ENCODE peak calls at places on chromosomes 3 and 15, in five cellular contexts. One of them, this sample, is unnamed.

GRCh38 chr15:26179906-26180305 is 316.8 kb upstream of the ATP10A start:
- DNase-seq in neural progenitor cell: peak
- DNase-seq in GM23338: peak
- DNase-seq in hepatocyte: peak
- DNase-seq in HCT116: no peak
- DNase-seq in this sample: peak

GRCh38 chr3:159770998-159771397 is 217.6 kb upstream of the IL12A start:
- DNase-seq in neural progenitor cell: no peak
- DNase-seq in hepatocyte: no peak
- DNase-seq in GM23338: no peak
- DNase-seq in HCT116: no peak
- DNase-seq in this sample: peak

GRCh38 chr3:142886938-142887337 is 1.9 kb downstream of the PCOLCE2 start:
- DNase-seq in HCT116: no peak
- DNase-seq in GM23338: no peak
- DNase-seq in hepatocyte: peak
- DNase-seq in neural progenitor cell: no peak
- DNase-seq in this sample: peak

GRCh38 chr15:48176957-48177356 is 1.1 kb downstream of the MYEF2 start:
- DNase-seq in neural progenitor cell: no peak
- DNase-seq in HCT116: no peak
- DNase-seq in GM23338: no peak
- DNase-seq in hepatocyte: no peak
- DNase-seq in this sample: no peak

GRCh38 chr3:172846706-172847105 is 96.2 kb downstream of the ECT2 start:
- DNase-seq in hepatocyte: no peak
- DNase-seq in neural progenitor cell: no peak
- DNase-seq in HCT116: no peak
- DNase-seq in GM23338: no peak
- DNase-seq in this sample: peak

GRCh38 chr3:114454592-114455251 is 160.9 kb downstream of the TIGIT start:
- DNase-seq in hepatocyte: no peak
- DNase-seq in GM23338: peak
- DNase-seq in HCT116: no peak
- DNase-seq in neural progenitor cell: peak
- DNase-seq in this sample: peak

GRCh38 chr3:195104340-195104739 is 166.6 kb downstream of the XXYLT1 start:
- DNase-seq in HCT116: no peak
- DNase-seq in GM23338: no peak
- DNase-seq in hepatocyte: no peak
- DNase-seq in neural progenitor cell: no peak
- DNase-seq in this sample: no peak

GRCh38 chr3:161197855-161198836 is 23.0 kb upstream of the NMD3 start:
- DNase-seq in GM23338: no peak
- DNase-seq in neural progenitor cell: no peak
- DNase-seq in HCT116: no peak
- DNase-seq in hepatocyte: no peak
- DNase-seq in this sample: no peak

GRCh38 chr15:78059110-78059839 is 18.2 kb downstream of the TBC1D2B start:
- DNase-seq in hepatocyte: no peak
- DNase-seq in GM23338: no peak
- DNase-seq in HCT116: no peak
- DNase-seq in neural progenitor cell: no peak
- DNase-seq in this sample: peak

GRCh38 chr3:126373682-126374601 is 16.7 kb upstream of the KLF15 start:
- DNase-seq in HCT116: no peak
- DNase-seq in neural progenitor cell: no peak
- DNase-seq in hepatocyte: no peak
- DNase-seq in GM23338: no peak
- DNase-seq in this sample: peak

GRCh38 chr3:124591699-124592098 is 138.6 kb upstream of the UMPS start:
- DNase-seq in HCT116: no peak
- DNase-seq in GM23338: no peak
- DNase-seq in hepatocyte: no peak
- DNase-seq in neural progenitor cell: no peak
- DNase-seq in this sample: no peak

GRCh38 chr3:69212411-69213160 is 90.2 kb upstream of the LMOD3 start:
- DNase-seq in neural progenitor cell: no peak
- DNase-seq in hepatocyte: peak
- DNase-seq in HCT116: no peak
- DNase-seq in GM23338: no peak
- DNase-seq in this sample: peak

GRCh38 chr3:65888980-65889706 is 149.6 kb downstream of the MAGI1 start:
- DNase-seq in neural progenitor cell: no peak
- DNase-seq in HCT116: peak
- DNase-seq in GM23338: peak
- DNase-seq in hepatocyte: peak
- DNase-seq in this sample: peak

GRCh38 chr3:57778499-57778898 is 22.4 kb downstream of the SLMAP start:
- DNase-seq in hepatocyte: no peak
- DNase-seq in neural progenitor cell: no peak
- DNase-seq in HCT116: no peak
- DNase-seq in GM23338: no peak
- DNase-seq in this sample: no peak
- H3K4me2 ChIP-seq in hepatocyte: no peak
- H3K4me2 ChIP-seq in neural progenitor cell: no peak
- H3K4me2 ChIP-seq in HCT116: no peak
- H3K4me2 ChIP-seq in GM23338: no peak
- H3K4me2 ChIP-seq in this sample: no peak

GRCh38 chr3:42814914-42815507 is 5.8 kb downstream of the ACKR2 start:
- DNase-seq in neural progenitor cell: no peak
- DNase-seq in hepatocyte: peak
- DNase-seq in HCT116: no peak
- DNase-seq in GM23338: no peak
- DNase-seq in this sample: peak
- TF ChIP-seq EZH2phosphoT487 in neural progenitor cell: no peak
- TF ChIP-seq EZH2phosphoT487 in hepatocyte: no peak
- TF ChIP-seq EZH2phosphoT487 in HCT116: no peak
- TF ChIP-seq EZH2phosphoT487 in GM23338: no peak
- TF ChIP-seq EZH2phosphoT487 in this sample: no peak

GRCh38 chr15:99578809-99579208 is 13.0 kb downstream of the MEF2A start:
- DNase-seq in HCT116: no peak
- DNase-seq in GM23338: peak
- DNase-seq in neural progenitor cell: no peak
- DNase-seq in hepatocyte: no peak
- DNase-seq in this sample: peak
- H3K4me2 ChIP-seq in HCT116: no peak
- H3K4me2 ChIP-seq in GM23338: peak
- H3K4me2 ChIP-seq in neural progenitor cell: peak
- H3K4me2 ChIP-seq in hepatocyte: no peak
- H3K4me2 ChIP-seq in this sample: peak

DNA sequence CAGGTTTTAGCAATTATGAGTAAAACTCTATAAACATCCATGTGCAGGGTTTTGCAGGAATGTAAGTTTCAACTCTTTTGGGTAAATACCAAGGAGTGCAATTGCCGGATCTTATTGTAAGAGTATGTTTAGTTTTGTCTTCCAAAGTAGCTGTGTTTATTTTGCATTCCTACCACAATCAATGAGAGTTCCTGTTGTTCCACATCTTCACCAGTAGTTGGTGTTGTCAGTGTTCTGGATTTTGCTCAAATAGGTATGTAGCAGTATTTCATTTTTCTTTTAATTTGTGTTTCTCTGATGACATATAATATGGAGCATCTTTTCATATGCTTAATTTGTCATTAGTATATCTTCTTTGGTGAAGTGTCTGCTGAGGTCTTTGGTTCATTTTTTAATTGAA is 185.1 kb upstream of the GALNT15 start:
- DNase-seq in neural progenitor cell: no peak
- DNase-seq in hepatocyte: no peak
- DNase-seq in GM23338: peak
- DNase-seq in HCT116: no peak
- DNase-seq in this sample: peak
- TF ChIP-seq EZH2phosphoT487 in neural progenitor cell: no peak
- TF ChIP-seq EZH2phosphoT487 in hepatocyte: no peak
- TF ChIP-seq EZH2phosphoT487 in GM23338: no peak
- TF ChIP-seq EZH2phosphoT487 in HCT116: no peak
- TF ChIP-seq EZH2phosphoT487 in this sample: no peak

GRCh38 chr3:122690096-122690495 is 9.5 kb downstream of the PARP14 start:
- DNase-seq in GM23338: no peak
- DNase-seq in neural progenitor cell: no peak
- DNase-seq in hepatocyte: no peak
- DNase-seq in HCT116: no peak
- DNase-seq in this sample: no peak
- H3K4me2 ChIP-seq in GM23338: no peak
- H3K4me2 ChIP-seq in neural progenitor cell: no peak
- H3K4me2 ChIP-seq in hepatocyte: no peak
- H3K4me2 ChIP-seq in HCT116: no peak
- H3K4me2 ChIP-seq in this sample: no peak

DNA sequence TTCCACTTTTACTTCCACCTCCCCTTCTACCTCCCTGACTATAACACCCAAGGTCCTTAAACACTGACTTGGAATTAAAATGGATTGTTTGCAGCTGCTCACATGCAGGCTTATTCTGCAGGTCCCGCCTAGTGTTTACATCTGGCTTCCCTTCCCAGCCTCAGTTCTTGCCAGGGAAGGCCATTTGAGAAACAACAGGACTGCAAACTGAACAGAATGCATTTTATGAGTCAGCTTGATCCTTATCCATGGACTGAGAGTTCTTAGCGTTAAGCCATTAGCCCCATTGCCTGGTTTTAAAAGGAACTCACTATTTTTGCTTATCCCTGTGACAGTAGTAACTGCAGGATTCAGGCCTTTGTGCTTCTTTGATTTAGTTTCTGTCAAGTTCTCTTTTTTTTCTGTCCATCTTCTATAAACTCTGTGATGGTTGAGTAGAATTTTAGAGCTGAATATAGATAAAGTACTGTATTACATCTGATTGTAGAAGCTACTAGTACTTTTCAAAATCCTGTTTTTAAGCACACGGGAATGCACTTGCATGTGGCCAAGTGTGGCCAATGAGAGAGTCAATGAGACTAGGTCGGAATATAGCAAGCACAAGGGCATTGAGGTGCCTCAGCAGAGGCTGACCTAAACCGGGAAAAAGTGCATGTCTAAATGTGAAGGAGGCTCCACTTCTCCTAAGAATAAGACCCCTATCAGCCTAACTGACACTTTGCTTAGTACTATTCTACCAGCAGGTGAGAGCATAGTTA is 106.4 kb downstream of the TUSC7 start:
- DNase-seq in hepatocyte: peak
- DNase-seq in GM23338: no peak
- DNase-seq in HCT116: no peak
- DNase-seq in neural progenitor cell: peak
- DNase-seq in this sample: peak
- TF ChIP-seq EZH2phosphoT487 in hepatocyte: no peak
- TF ChIP-seq EZH2phosphoT487 in GM23338: no peak
- TF ChIP-seq EZH2phosphoT487 in HCT116: no peak
- TF ChIP-seq EZH2phosphoT487 in neural progenitor cell: no peak
- TF ChIP-seq EZH2phosphoT487 in this sample: no peak

DNA sequence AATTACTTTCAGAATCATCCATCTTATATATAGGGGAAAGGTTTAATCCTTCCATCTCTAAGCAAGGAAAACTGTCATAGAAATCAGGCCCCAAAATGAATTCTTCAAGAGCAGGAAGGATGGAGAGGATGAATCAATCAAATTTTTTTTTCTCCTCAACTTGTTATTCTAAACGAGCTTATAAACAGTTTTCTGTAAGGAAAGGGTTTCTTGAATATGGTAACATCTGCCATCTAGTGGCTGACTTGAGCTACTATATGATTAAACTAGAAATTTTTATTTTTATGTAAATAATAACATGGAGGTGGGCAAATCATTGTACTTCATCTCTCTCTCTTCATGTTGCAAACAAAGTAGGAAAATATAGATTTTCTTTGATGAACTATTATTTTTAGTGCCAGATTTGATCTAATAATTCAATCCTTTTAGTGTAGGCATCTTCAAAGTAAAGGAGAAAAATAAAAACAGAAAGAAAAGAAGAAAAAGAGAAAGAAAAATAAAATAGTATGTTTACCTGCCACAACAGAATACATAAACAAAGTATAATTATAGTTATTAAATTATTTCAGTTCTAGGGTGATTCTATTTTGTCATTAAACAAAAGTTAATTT is 146.6 kb downstream of the SERPINI1 start:
- DNase-seq in hepatocyte: peak
- DNase-seq in neural progenitor cell: peak
- DNase-seq in GM23338: peak
- DNase-seq in HCT116: peak
- DNase-seq in this sample: peak
- H3K4me2 ChIP-seq in hepatocyte: peak
- H3K4me2 ChIP-seq in neural progenitor cell: no peak
- H3K4me2 ChIP-seq in GM23338: no peak
- H3K4me2 ChIP-seq in HCT116: peak
- H3K4me2 ChIP-seq in this sample: peak

GRCh38 chr15:36970522-36970921 is 129.8 kb downstream of the MEIS2 start:
- DNase-seq in neural progenitor cell: no peak
- DNase-seq in HCT116: no peak
- DNase-seq in GM23338: no peak
- DNase-seq in hepatocyte: peak
- DNase-seq in this sample: no peak
- TF ChIP-seq EZH2phosphoT487 in neural progenitor cell: no peak
- TF ChIP-seq EZH2phosphoT487 in HCT116: no peak
- TF ChIP-seq EZH2phosphoT487 in GM23338: no peak
- TF ChIP-seq EZH2phosphoT487 in hepatocyte: peak
- TF ChIP-seq EZH2phosphoT487 in this sample: no peak